ENCODE peak calls at places on chromosome X, in eight cellular contexts. H is cardiac muscle cell, B is IMR-90, G is stomach, Q is heart right ventricle, N is MM.1S, R is kidney, E is tibial nerve. F is an unnamed sample.

GRCh38 chrX:30414144-30414543 is 105.0 kb upstream of the NR0B1 start:
- DNase-seq in H (no peak), B (no peak), G (no peak), Q (no peak), N (no peak), R (no peak), E (no peak), F (no peak)

GRCh38 chrX:63503541-63503940 is 152.4 kb upstream of the SPIN4 start:
- DNase-seq in H (peak; percentile 70), B (peak; percentile 20), G (no peak), Q (no peak), N (no peak), R (no peak), E (no peak), F (no peak)

GRCh38 chrX:153408871-153409351 is 2.4 kb upstream of the ZFP92 start:
- DNase-seq in H (no peak), B (no peak), G (no peak), Q (no peak), N (no peak), R (no peak), E (no peak), F (no peak)

GRCh38 chrX:96436105-96436504 is 248.5 kb upstream of the DIAPH2 start:
- DNase-seq in H (peak; percentile 48), B (peak; percentile 69), G (no peak), Q (no peak), N (no peak), R (no peak), E (no peak), F (no peak)

GRCh38 chrX:16671005-16671404 is 21.0 kb downstream of the S100G start:
- DNase-seq in H (peak; percentile 74), B (peak; percentile 72), G (no peak), Q (no peak), N (peak; percentile 27), R (no peak), E (no peak), F (no peak)

GRCh38 chrX:10174051-10174450 is 17.3 kb downstream of the CLCN4 start:
- DNase-seq in H (no peak), B (no peak), G (no peak), Q (no peak), N (no peak), R (no peak), E (no peak), F (no peak)

GRCh38 chrX:149491812-149492211 is 13.3 kb downstream of the IDS start:
- DNase-seq in H (no peak), B (no peak), G (no peak), Q (no peak), N (no peak), R (no peak), E (no peak), F (no peak)

GRCh38 chrX:20838477-20838876 is 535.7 kb upstream of the CNKSR2 start:
- DNase-seq in H (no peak), B (no peak), G (no peak), Q (no peak), N (no peak), R (no peak), E (no peak), F (no peak)

GRCh38 chrX:154044045-154044444 is 24.3 kb upstream of the IRAK1 start:
- DNase-seq in H (no peak), B (no peak), G (no peak), Q (no peak), N (no peak), R (no peak), E (no peak), F (no peak)

GRCh38 chrX:86047174-86047991 is at the start of gene CHM:
- DNase-seq in H (peak; percentile 87), B (peak; percentile 84), G (peak; percentile 45), Q (peak; percentile 70), N (peak; percentile 89), R (peak; percentile 68), E (peak; percentile 14), F (peak; percentile 51)

GRCh38 chrX:13693341-13693871 is 4.5 kb downstream of the RAB9A start:
- DNase-seq in H (no peak), B (no peak), G (no peak), Q (no peak), N (no peak), R (no peak), E (no peak), F (no peak)

GRCh38 chrX:57177070-57177469 is 39.9 kb upstream of the SPIN2A start:
- DNase-seq in H (no peak), B (no peak), G (no peak), Q (no peak), N (no peak), R (no peak), E (no peak), F (no peak)

GRCh38 chrX:135477576-135477975 is 42.9 kb upstream of the INTS6L start:
- DNase-seq in H (peak; percentile 87), B (peak; percentile 49), G (peak; percentile 79), Q (peak; percentile 81), N (peak; percentile 57), R (peak; percentile 60), E (peak; percentile 13), F (peak; percentile 89)

GRCh38 chrX:33106737-33107136 is 104.6 kb downstream of the DMD start:
- DNase-seq in H (no peak), B (no peak), G (no peak), Q (no peak), N (no peak), R (no peak), E (no peak), F (no peak)

GRCh38 chrX:130793966-130794365 is 109.0 kb downstream of the ENOX2 start:
- DNase-seq in H (no peak), B (no peak), G (no peak), Q (no peak), N (no peak), R (no peak), E (no peak), F (no peak)

GRCh38 chrX:117743469-117744251 is 372.9 kb downstream of the KLHL13 start:
- DNase-seq in H (no peak), B (peak; percentile 1), G (no peak), Q (no peak), N (peak; percentile 20), R (no peak), E (no peak), F (no peak)

GRCh38 chrX:112799425-112799824 is 41.2 kb downstream of the AMOT start:
- DNase-seq in H (no peak), B (no peak), G (no peak), Q (no peak), N (no peak), R (no peak), E (no peak), F (no peak)

DNA sequence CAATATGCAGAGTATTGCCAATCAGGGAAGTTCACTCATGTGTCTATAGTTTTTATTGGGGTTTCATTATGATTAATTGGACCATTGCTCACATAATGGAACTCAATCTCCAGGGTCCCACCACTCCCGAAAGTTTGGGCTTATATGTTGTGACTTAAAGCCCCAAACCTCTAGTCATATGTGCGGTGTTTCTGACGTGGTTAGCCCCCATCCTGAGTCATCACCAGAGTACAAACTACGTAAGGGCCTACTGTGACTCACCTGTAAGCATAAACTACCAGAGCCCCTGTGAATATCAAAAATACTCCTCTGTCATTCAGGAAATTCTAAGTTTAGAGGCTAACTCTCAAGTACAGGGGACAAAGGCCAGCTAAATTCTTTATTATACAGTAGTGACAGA is 5.4 kb downstream of the YIPF6 start:
- DNase-seq in H (peak; percentile 38), B (peak; percentile 93), G (no peak), Q (no peak), N (no peak), R (no peak), E (no peak), F (no peak)
- H3K4me1 ChIP-seq in H (no peaks in the 10 kb centered on the region), B (no peaks in the 10 kb centered on the region), G (peaks cover 64% of the 10 kb centered on the region), Q (peaks cover 21% of the 10 kb centered on the region), N (no peaks in the 10 kb centered on the region), R (peaks cover 2% of the 10 kb centered on the region), E (peaks cover 20% of the 10 kb centered on the region), F (peaks cover 5% of the 10 kb centered on the region)

DNA sequence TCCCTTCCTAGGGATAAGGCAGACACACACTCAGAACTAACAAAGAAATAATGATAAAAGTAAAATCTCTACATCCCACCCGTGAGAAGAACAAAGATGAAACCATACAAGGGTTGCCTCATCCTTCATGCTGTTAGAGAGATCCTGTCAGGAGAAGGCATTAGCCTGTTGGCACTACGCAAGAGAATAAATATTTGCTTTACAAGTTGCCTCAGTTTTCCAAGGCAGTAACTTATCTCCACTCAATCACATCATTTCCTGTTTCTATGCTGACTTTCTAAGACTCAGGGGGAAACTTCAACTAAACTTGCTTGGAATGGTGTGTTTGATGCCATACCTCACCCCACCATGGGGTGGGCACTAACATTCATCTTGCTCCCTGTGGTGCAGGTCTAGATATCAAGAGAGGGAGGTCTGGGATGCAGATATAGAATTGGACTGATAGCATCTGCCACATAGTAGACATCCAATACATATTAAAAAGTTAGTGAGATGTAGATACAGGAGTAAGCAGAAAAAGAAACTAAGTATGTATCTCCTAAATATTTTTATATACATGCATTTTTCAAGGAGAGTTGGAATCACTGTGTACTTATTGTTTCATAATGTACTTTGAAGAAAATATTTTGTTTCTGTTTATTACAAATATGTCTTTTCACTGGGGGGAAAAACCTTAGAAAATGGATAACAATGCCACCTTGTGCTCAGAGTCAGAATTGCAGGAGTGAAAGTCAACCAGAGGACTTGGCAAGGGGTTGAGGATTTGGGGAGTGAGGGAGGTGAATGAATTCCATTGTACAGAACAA is 57.2 kb upstream of the BEX4 start:
- DNase-seq in H (peak; percentile 72), B (peak; percentile 27), G (no peak), Q (peak; percentile 13), N (peak; percentile 48), R (no peak), E (no peak), F (peak; percentile 3)
- TF ChIP-seq CTCF in H (peak; percentile 57), B (peak; percentile 59), G (peak; percentile 38), Q (peak; percentile 61), N (peak; percentile 70), R (peak; percentile 37), E (peak; percentile 65), F (no peak)

GRCh38 chrX:72713130-72713529 is 976 bp downstream of the PHKA1 start:
- DNase-seq in H (peak; percentile 1), B (no peak), G (no peak), Q (no peak), N (no peak), R (no peak), E (no peak), F (no peak)
- H3K27ac ChIP-seq in H (no peak overlapping the region), B (no peak overlapping the region), G (peak overlapping the region; percentile 86), Q (no peak overlapping the region), N (peak overlapping the region; percentile 73), R (no peak overlapping the region), E (no peak overlapping the region), F (peak overlapping the region; percentile 83)

GRCh38 chrX:40085086-40085551 is 12.6 kb downstream of the BCOR start:
- DNase-seq in H (peak; percentile 86), B (peak; percentile 86), G (no peak), Q (no peak), N (no peak), R (no peak), E (no peak), F (peak; percentile 31)
- H3K4me1 ChIP-seq in H (peaks cover 61% of the 10 kb centered on the region), B (peaks cover 26% of the 10 kb centered on the region), G (peaks cover 94% of the 10 kb centered on the region), Q (peaks cover 45% of the 10 kb centered on the region), N (peaks cover 4% of the 10 kb centered on the region), R (peaks cover 40% of the 10 kb centered on the region), E (peaks cover 90% of the 10 kb centered on the region), F (peaks cover 25% of the 10 kb centered on the region)